ENCODE peak calls at places on chromosomes 5 and 9, in six cellular contexts. N, G, W, O, Z and A are unnamed samples.

GRCh38 chr9:127778280-127779135 is at the start of gene SH2D3C:
- DNase-seq in N (no peak), G (no peak), W (no peak), O (peak; percentile 19), Z (no peak), A (no peak)

GRCh38 chr9:83012578-83013260 is 50.2 kb downstream of the RASEF start:
- DNase-seq in N (no peak), G (no peak), W (no peak), O (peak; percentile 6), Z (no peak), A (no peak)

GRCh38 chr5:10691826-10692785 is 68.9 kb downstream of the DAP start:
- DNase-seq in N (no peak), G (no peak), W (no peak), O (peak; percentile 34), Z (no peak), A (peak; percentile 80)

GRCh38 chr5:178651046-178651810 is 24.4 kb upstream of the CLK4 start:
- DNase-seq in N (no peak), G (no peak), W (no peak), O (peak; percentile 95), Z (no peak), A (peak; percentile 23)

GRCh38 chr5:61295365-61295764 is 36.7 kb upstream of the ZSWIM6 start:
- DNase-seq in N (no peak), G (no peak), W (no peak), O (no peak), Z (no peak), A (no peak)

GRCh38 chr5:7317751-7318150 is 78.2 kb upstream of the ADCY2 start:
- DNase-seq in N (no peak), G (no peak), W (peak; percentile 56), O (peak; percentile 69), Z (no peak), A (peak; percentile 81)

GRCh38 chr5:9698125-9698848 is 68.1 kb upstream of the TAS2R1 start:
- DNase-seq in N (no peak), G (no peak), W (peak; percentile 84), O (no peak), Z (no peak), A (peak; percentile 94)

GRCh38 chr9:4662108-4662988 is at the start of gene PLPP6:
- DNase-seq in N (peak; percentile 92), G (peak; percentile 93), W (no peak), O (peak; percentile 75), Z (peak; percentile 92), A (peak; percentile 75)

GRCh38 chr9:100819980-100820379 is 208.5 kb upstream of the PLPPR1 start:
- DNase-seq in N (no peak), G (no peak), W (no peak), O (no peak), Z (no peak), A (no peak)

GRCh38 chr9:36023260-36024048 is 13.3 kb upstream of the RECK start:
- DNase-seq in N (peak; percentile 73), G (peak; percentile 68), W (no peak), O (peak; percentile 77), Z (peak; percentile 88), A (peak; percentile 72)

GRCh38 chr5:127088226-127088625 is 14.9 kb upstream of the C5orf63 start:
- DNase-seq in N (no peak), G (no peak), W (peak; percentile 86), O (peak; percentile 99), Z (no peak), A (peak; percentile 97)

GRCh38 chr9:82149647-82150046 is 161.1 kb downstream of the SPATA31D1 start:
- DNase-seq in N (no peak), G (no peak), W (no peak), O (no peak), Z (no peak), A (no peak)

GRCh38 chr5:38323645-38324295 is 65.4 kb downstream of the EGFLAM start:
- DNase-seq in N (no peak), G (no peak), W (peak; percentile 62), O (peak; percentile 79), Z (no peak), A (peak; percentile 89)

GRCh38 chr5:54379590-54379989 is 69.2 kb upstream of the ARL15 start:
- DNase-seq in N (no peak), G (no peak), W (no peak), O (no peak), Z (no peak), A (no peak)

GRCh38 chr5:61768692-61769281 is 436.7 kb downstream of the ZSWIM6 start:
- DNase-seq in N (no peak), G (no peak), W (no peak), O (peak; percentile 11), Z (no peak), A (no peak)

GRCh38 chr9:70412678-70413426 is 1.6 kb downstream of the KLF9 start:
- DNase-seq in N (peak; percentile 64), G (peak; percentile 96), W (no peak), O (peak; percentile 74), Z (peak; percentile 88), A (peak; percentile 85)

GRCh38 chr9:656918-657583 is 184.4 kb upstream of the DMRT1 start:
- DNase-seq in N (no peak), G (no peak), W (no peak), O (no peak), Z (no peak), A (no peak)

GRCh38 chr5:154627711-154628678 is 127.2 kb upstream of the LARP1 start:
- DNase-seq in N (no peak), G (no peak), W (peak; percentile 92), O (peak; percentile 67), Z (no peak), A (peak; percentile 78)

GRCh38 chr9:16626577-16627130 is 243.8 kb downstream of the BNC2 start:
- DNase-seq in N (no peak), G (no peak), W (no peak), O (peak; percentile 93), Z (no peak), A (peak; percentile 72)

GRCh38 chr9:15332939-15333338 is 25.9 kb upstream of the TTC39B start:
- DNase-seq in N (no peak), G (no peak), W (no peak), O (no peak), Z (no peak), A (no peak)

GRCh38 chr9:18806277-18806676 is 226.7 kb downstream of the SAXO1 start:
- DNase-seq in N (no peak), G (no peak), W (no peak), O (no peak), Z (no peak), A (no peak)

GRCh38 chr9:110443146-110443877 is 105.6 kb upstream of the TXNDC8 start:
- DNase-seq in N (no peak), G (no peak), W (peak; percentile 35), O (peak; percentile 82), Z (no peak), A (peak; percentile 8)

GRCh38 chr5:52554297-52554696 is 233.4 kb upstream of the ITGA1 start:
- DNase-seq in N (no peak), G (no peak), W (no peak), O (no peak), Z (no peak), A (no peak)

GRCh38 chr9:134919316-134919715 is 1.6 kb upstream of the FCN1 start:
- DNase-seq in N (no peak), G (no peak), W (no peak), O (no peak), Z (peak; percentile 23), A (no peak)

GRCh38 chr5:114857951-114858401 is 311.7 kb downstream of the TRIM36 start:
- DNase-seq in N (no peak), G (no peak), W (no peak), O (no peak), Z (no peak), A (no peak)

GRCh38 chr5:149406203-149406978 is 27.3 kb upstream of the IL17B start:
- DNase-seq in N (no peak), G (no peak), W (peak; percentile 93), O (peak; percentile 90), Z (peak; percentile 95), A (peak; percentile 98)
- TF ChIP-seq CTCF in N (no peak), G (no peak), W (peak; percentile 35), O (peak; percentile 18), Z (peak; percentile 37), A (peak; percentile 43)

DNA sequence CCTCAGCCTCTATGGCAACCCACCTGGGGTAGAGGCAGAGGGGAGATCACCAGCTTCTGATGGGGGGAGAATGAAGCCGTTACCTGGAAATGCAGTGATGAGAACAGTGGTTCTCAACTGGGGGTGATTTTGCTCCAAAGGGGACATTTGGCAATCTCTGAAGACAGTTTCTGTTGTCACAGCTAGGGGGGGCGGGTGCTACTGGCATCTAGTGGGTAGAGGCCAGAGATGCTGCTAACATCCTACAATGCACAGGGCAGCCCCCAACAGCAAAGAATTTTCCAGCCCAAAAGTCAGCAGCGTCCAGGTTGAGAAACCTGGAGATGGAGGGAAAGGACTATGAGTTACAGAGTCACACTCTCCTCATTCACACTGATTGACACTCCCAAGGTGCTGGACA is 84.5 kb downstream of the FGF1 start:
- DNase-seq in N (no peak), G (no peak), W (no peak), O (no peak), Z (no peak), A (no peak)
- TF ChIP-seq CTCF in N (no peak), G (no peak), W (peak; percentile 28), O (peak; percentile 2), Z (peak; percentile 29), A (peak; percentile 6)

GRCh38 chr5:164422400-164422799 is 917.0 kb downstream of the MAT2B start:
- DNase-seq in N (no peak), G (no peak), W (no peak), O (peak; percentile 43), Z (no peak), A (peak; percentile 17)
- TF ChIP-seq CTCF in N (no peak), G (no peak), W (no peak), O (peak; percentile 30), Z (peak; percentile 42), A (no peak)

GRCh38 chr5:150209020-150209635 is 19.3 kb downstream of the SLC6A7 start:
- DNase-seq in N (peak; percentile 51), G (no peak), W (no peak), O (peak; percentile 56), Z (no peak), A (peak; percentile 52)
- TF ChIP-seq CTCF in N (no peak), G (no peak), W (no peak), O (no peak), Z (no peak), A (no peak)

GRCh38 chr5:59506285-59506877 is 387.1 kb downstream of the PDE4D start:
- DNase-seq in N (no peak), G (no peak), W (no peak), O (peak; percentile 56), Z (no peak), A (peak; percentile 62)
- TF ChIP-seq CTCF in N (peak; percentile 29), G (peak; percentile 39), W (peak; percentile 26), O (peak; percentile 52), Z (peak; percentile 68), A (peak; percentile 65)

GRCh38 chr9:96230002-96230401 is 72.0 kb downstream of the HSD17B3 start:
- DNase-seq in N (no peak), G (no peak), W (no peak), O (no peak), Z (no peak), A (no peak)
- TF ChIP-seq CTCF in N (no peak), G (no peak), W (no peak), O (peak; percentile 4), Z (peak; percentile 17), A (no peak)

GRCh38 chr5:139388198-139388821 is 1.4 kb downstream of the MZB1 start:
- DNase-seq in N (peak; percentile 77), G (no peak), W (no peak), O (no peak), Z (no peak), A (peak; percentile 50)
- TF ChIP-seq CTCF in N (no peak), G (no peak), W (no peak), O (no peak), Z (no peak), A (no peak)